ENCODE peak calls at places on chromosomes 13 and 19, in five cellular contexts. S is left lung, W is GM13976, M is breast epithelium, X is IMR-90. E is an unnamed sample.

GRCh38 chr13:95226051-95226450 is 75.2 kb downstream of the ABCC4 start:
- DNase-seq in S (no peak), W (no peak), M (no peak), X (no peak), E (no peak)

GRCh38 chr13:22114630-22115311 is 443.9 kb downstream of the FGF9 start:
- DNase-seq in S (no peak), W (peak), M (no peak), X (peak), E (no peak)

GRCh38 chr13:34886987-34887386 is 55.1 kb upstream of the NBEA start:
- DNase-seq in S (no peak), W (no peak), M (no peak), X (no peak), E (no peak)

GRCh38 chr19:14023404-14024235 is 4.3 kb upstream of the RLN3 start:
- DNase-seq in S (no peak), W (no peak), M (no peak), X (peak), E (no peak)

GRCh38 chr13:40387775-40388174 is 278.7 kb downstream of the FOXO1 start:
- DNase-seq in S (no peak), W (no peak), M (no peak), X (no peak), E (no peak)

GRCh38 chr19:57515218-57515617 is 11.9 kb upstream of the ZNF549 start:
- DNase-seq in S (no peak), W (no peak), M (no peak), X (no peak), E (no peak)

GRCh38 chr13:27131202-27131623 is 40.4 kb downstream of the USP12 start:
- DNase-seq in S (peak), W (peak), M (no peak), X (peak), E (no peak)

GRCh38 chr19:2048959-2049740 is 1.9 kb downstream of the MKNK2 start:
- DNase-seq in S (no peak), W (no peak), M (peak), X (no peak), E (no peak)

GRCh38 chr19:45693168-45693788 is 812 bp downstream of the QPCTL start:
- DNase-seq in S (peak), W (peak), M (peak), X (peak), E (peak)

GRCh38 chr19:55606471-55606787 is 982 bp downstream of the ZNF865 start:
- DNase-seq in S (no peak), W (no peak), M (no peak), X (no peak), E (no peak)
- TF ChIP-seq CTCF in S (no peak), W (no peak), M (no peak), X (no peak), E (peak)

GRCh38 chr13:99468971-99469545 is 32.2 kb upstream of the TM9SF2 start:
- DNase-seq in S (no peak), W (no peak), M (no peak), X (no peak), E (no peak)

GRCh38 chr13:99477493-99477892 is 23.8 kb upstream of the TM9SF2 start:
- DNase-seq in S (no peak), W (no peak), M (no peak), X (no peak), E (no peak)

GRCh38 chr13:99470027-99470426 is 31.2 kb upstream of the TM9SF2 start:
- DNase-seq in S (no peak), W (no peak), M (no peak), X (no peak), E (no peak)

GRCh38 chr13:99471231-99472202 is 29.8 kb upstream of the TM9SF2 start:
- DNase-seq in S (no peak), W (no peak), M (no peak), X (peak), E (no peak)

GRCh38 chr13:99473515-99473914 is 27.8 kb upstream of the TM9SF2 start:
- DNase-seq in S (no peak), W (no peak), M (no peak), X (no peak), E (no peak)
- TF ChIP-seq CTCF in S (no peak), W (no peak), M (no peak), X (no peak), E (no peak)

DNA sequence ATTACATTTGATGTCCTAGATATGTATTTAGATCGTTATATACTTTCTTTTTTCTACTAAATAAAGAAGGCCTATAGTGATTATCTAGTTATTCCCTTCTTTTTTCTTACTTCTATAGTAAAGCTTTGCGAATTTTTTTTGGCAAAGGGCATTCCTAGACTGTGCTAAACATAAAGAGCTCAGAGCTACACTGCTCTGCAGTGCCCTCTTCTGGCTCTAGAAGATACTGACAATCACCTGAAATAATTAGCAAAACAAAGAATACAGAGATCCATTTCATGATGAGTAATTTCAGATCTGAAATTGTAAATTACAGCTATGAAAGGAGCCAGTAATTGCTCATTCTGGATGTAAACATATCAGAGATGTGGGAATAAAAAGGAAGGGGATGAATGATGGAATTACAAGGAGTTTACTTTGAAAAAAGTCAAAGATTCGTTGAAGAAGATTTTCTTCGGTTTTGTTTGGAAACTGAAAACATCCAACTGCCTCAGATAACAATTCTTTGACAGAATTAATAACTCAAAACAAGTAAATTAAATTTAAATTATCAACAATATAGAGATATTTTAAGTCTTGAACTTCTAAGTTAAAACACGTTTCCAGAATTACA is 288.5 kb downstream of the NALCN start:
- DNase-seq in S (no peak), W (peak), M (no peak), X (peak), E (no peak)
- TF ChIP-seq CTCF in S (peak), W (peak), M (no peak), X (peak), E (peak)

GRCh38 chr19:18939163-18939562 is 1.9 kb downstream of the HOMER3 start:
- DNase-seq in S (no peak), W (no peak), M (no peak), X (no peak), E (no peak)

GRCh38 chr19:18941628-18942354 is 774 bp upstream of the HOMER3 start:
- DNase-seq in S (no peak), W (no peak), M (no peak), X (no peak), E (no peak)

GRCh38 chr19:18939922-18940775 is 868 bp downstream of the HOMER3 start:
- DNase-seq in S (peak), W (no peak), M (no peak), X (peak), E (no peak)

GRCh38 chr19:18942692-18943091 is 1.7 kb upstream of the HOMER3 start:
- DNase-seq in S (no peak), W (no peak), M (no peak), X (no peak), E (no peak)

DNA sequence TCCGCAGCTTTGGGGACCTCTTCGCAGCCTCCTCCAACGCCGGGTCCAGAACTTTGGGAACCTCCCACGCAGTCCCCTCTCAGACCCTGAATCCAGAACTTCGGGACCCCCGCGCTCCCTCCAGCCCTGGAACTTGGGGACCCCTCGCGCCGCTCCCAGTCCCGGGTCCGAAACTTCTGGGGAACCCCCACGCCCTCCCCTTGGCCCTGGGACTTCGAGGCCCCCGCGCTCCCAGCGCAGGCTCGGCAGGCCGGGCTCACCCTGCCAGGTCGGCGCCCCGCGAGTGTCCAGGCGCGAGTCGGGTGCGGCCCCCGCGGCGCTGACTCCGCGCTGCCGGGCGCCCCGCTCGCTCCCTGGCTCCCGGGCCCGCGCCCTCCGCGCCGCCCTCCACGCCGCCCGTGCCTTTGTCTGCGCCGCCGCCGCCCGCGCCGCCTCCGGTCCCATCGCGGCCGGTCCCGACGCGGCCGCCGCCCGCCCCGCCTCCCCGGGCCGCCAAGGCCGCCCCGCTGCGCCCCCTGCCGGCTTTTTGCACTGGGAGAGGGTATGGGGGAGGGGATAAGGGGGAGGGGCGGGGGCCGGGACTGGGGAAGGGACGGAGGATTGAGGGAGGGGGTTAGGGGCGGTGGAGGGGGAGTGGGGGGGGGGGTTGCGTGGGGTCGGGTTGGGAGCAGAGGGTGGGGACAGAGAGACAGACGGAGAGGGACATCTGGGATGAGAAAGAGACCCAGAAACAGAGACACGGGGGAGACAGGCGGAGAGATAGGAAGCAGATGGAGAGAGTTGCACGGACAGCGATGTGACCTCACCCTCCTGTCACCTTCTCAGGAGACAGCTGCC is at the start of gene HOMER3:
- DNase-seq in S (peak), W (peak), M (peak), X (peak), E (peak)
- TF ChIP-seq CTCF in S (no peak), W (peak), M (no peak), X (peak), E (peak)

DNA sequence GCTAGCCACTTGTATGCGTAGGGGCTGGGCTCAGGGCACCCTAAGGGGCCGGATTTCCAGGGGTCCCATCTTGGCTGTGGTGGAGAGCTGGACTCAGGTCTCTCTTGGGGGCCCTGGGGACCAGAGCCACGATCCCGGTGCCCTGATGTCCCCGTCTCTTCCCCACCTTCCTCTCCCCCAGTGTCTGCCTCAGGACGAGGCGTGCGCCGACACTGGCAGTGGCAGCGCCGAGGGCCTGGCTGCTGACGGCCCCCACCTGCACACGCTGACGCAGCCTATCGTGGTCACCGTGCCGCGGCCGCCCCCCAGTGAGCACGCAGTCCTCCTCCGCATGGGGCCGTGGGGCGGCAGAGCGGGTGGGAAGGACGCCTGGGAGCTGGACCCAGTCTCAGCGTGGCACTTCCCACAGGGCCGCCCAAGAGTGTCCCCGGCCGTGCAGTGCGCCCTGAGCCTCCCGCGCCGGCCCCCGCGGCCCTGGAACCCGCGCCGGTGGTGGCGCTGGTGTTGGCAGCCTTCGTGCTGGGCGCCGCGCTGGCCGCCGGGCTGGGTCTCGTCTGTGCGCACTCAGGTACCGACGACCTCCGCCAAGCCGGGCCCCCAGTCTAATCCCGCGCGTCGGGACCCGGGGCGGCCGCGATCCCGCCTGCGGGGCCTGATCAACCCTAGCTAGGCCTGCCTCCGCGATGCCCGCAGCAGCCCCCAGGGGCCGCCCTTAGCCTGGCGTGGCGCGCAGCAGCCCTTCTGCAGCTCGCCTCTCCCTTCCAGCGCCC is 2.7 kb upstream of the SNAPC2 start:
- DNase-seq in S (no peak), W (peak), M (no peak), X (peak), E (no peak)
- TF ChIP-seq CTCF in S (peak), W (peak), M (no peak), X (peak), E (peak)